ENCODE peak calls at places on chromosomes 11 and 22, in seven cellular contexts. B is body of pancreas, A is cardiac muscle cell, P is GM13977, V is AG04450, N is right lobe of liver, M is cardiac fibroblast. O is an unnamed sample.
A peak's percentile ranks its signal among the peaks of the same experiment; 100 is the strongest.

GRCh38 chr11:5753943-5754342 is at the start of gene OR52N4:
- DNase-seq in N (no peak), V (no peak), B (no peak), M (no peak), P (no peak), A (no peak), O (no peak)

GRCh38 chr11:11558352-11558751 is 63.5 kb downstream of the GALNT18 start:
- DNase-seq in V (no peak), B (no peak), M (no peak), A (no peak), N (no peak), P (no peak), O (no peak)

GRCh38 chr22:42645938-42646568 is 3.1 kb downstream of the CYB5R3 start:
- DNase-seq in P (no peak), N (peak; percentile 68), A (no peak), B (no peak), M (no peak), V (no peak), O (peak; percentile 9)

GRCh38 chr22:30047364-30047738 is 32.9 kb upstream of the HORMAD2 start:
- DNase-seq in B (no peak), N (no peak), P (peak; percentile 44), V (no peak), A (no peak), M (peak; percentile 17), O (peak; percentile 38)

GRCh38 chr11:103883856-103884255 is 152.6 kb upstream of the DDI1 start:
- DNase-seq in P (no peak), B (no peak), A (peak; percentile 24), M (no peak), N (no peak), V (no peak), O (no peak)

GRCh38 chr11:35178862-35179261 is 39.9 kb downstream of the CD44 start:
- DNase-seq in B (no peak), V (no peak), P (no peak), N (no peak), M (peak; percentile 62), A (no peak), O (no peak)

GRCh38 chr11:2210366-2211112 is 38.9 kb upstream of the TH start:
- DNase-seq in P (no peak), N (peak; percentile 7), A (no peak), M (no peak), B (peak; percentile 10), V (no peak), O (no peak)

GRCh38 chr11:85464283-85464682 is 162.9 kb downstream of the DLG2 start:
- DNase-seq in M (no peak), A (no peak), B (no peak), N (no peak), P (no peak), V (no peak), O (no peak)

GRCh38 chr11:103326070-103326794 is 217.0 kb downstream of the DYNC2H1 start:
- DNase-seq in A (peak; percentile 62), B (peak; percentile 26), N (no peak), M (peak; percentile 86), P (peak; percentile 57), V (peak; percentile 45), O (peak; percentile 48)

GRCh38 chr11:69297225-69297925 is 3.4 kb downstream of the MYEOV start:
- DNase-seq in N (peak; percentile 91), P (peak; percentile 87), B (peak; percentile 74), M (peak; percentile 100), A (no peak), V (peak; percentile 96), O (peak; percentile 85)

GRCh38 chr22:26673485-26673884 is 16.1 kb downstream of the MIAT start:
- DNase-seq in N (no peak), B (no peak), P (no peak), A (no peak), M (peak; percentile 59), V (no peak), O (no peak)

GRCh38 chr11:110989734-110990133 is 255.8 kb upstream of the POU2AF2 start:
- DNase-seq in N (no peak), V (peak; percentile 80), M (peak; percentile 83), A (no peak), P (no peak), B (no peak), O (no peak)

GRCh38 chr11:118998822-118999221 is 884 bp downstream of the CENATAC start:
- DNase-seq in A (no peak), B (no peak), P (no peak), N (no peak), V (peak; percentile 27), M (peak; percentile 79), O (no peak)

GRCh38 chr11:13101836-13102574 is 92.9 kb downstream of the RASSF10 start:
- DNase-seq in V (no peak), M (no peak), N (no peak), A (no peak), P (no peak), B (no peak), O (no peak)

GRCh38 chr11:116472661-116473060 is 300.1 kb downstream of the BUD13 start:
- DNase-seq in P (no peak), A (no peak), N (no peak), M (no peak), V (no peak), B (no peak), O (no peak)

GRCh38 chr11:68128682-68129327 is 7.6 kb upstream of the CHKA start:
- DNase-seq in A (peak; percentile 79), P (no peak), M (peak; percentile 32), V (peak; percentile 33), N (peak; percentile 86), B (peak; percentile 97), O (no peak)

GRCh38 chr11:73570415-73571114 is 27.3 kb downstream of the FAM168A start:
- DNase-seq in N (no peak), P (no peak), B (no peak), M (peak; percentile 92), V (no peak), A (no peak), O (no peak)

GRCh38 chr11:72069787-72070251 is 10.5 kb downstream of the NUMA1 start:
- DNase-seq in B (peak; percentile 78), P (no peak), V (peak; percentile 21), N (peak; percentile 85), A (peak; percentile 20), M (peak; percentile 91), O (peak; percentile 29)

GRCh38 chr11:28353991-28354390 is 245.8 kb downstream of the METTL15 start:
- DNase-seq in M (no peak), N (no peak), V (no peak), A (no peak), B (no peak), P (no peak), O (no peak)

GRCh38 chr11:125407046-125407445 is 89.0 kb downstream of the FEZ1 start:
- DNase-seq in P (no peak), N (no peak), M (peak; percentile 13), B (no peak), A (no peak), V (no peak), O (no peak)

GRCh38 chr22:27804683-27805297 is 3.2 kb upstream of the MN1 start:
- DNase-seq in M (peak; percentile 78), A (peak; percentile 85), N (peak; percentile 60), P (peak; percentile 78), B (peak; percentile 72), V (peak; percentile 16), O (peak; percentile 78)

GRCh38 chr22:31625661-31626426 is 36.2 kb downstream of the PISD start:
- DNase-seq in B (no peak), N (no peak), V (no peak), P (no peak), A (peak; percentile 45), M (peak; percentile 50), O (no peak)

GRCh38 chr11:18115360-18116127 is 9.7 kb upstream of the SAAL1 start:
- DNase-seq in M (peak; percentile 65), A (peak; percentile 76), B (peak; percentile 57), N (peak; percentile 43), V (peak; percentile 23), P (peak; percentile 83), O (peak; percentile 88)

GRCh38 chr11:7516488-7516887 is 2.7 kb downstream of the PPFIBP2 start:
- DNase-seq in N (no peak), P (no peak), A (no peak), M (no peak), B (no peak), V (no peak), O (no peak)

GRCh38 chr11:5476184-5476819 is 12.2 kb upstream of the OR52D1 start:
- DNase-seq in A (peak; percentile 74), M (peak; percentile 75), P (peak; percentile 72), N (no peak), V (peak; percentile 7), B (peak; percentile 46), O (peak; percentile 65)

GRCh38 chr11:62835336-62835735 is 2.7 kb upstream of the TEX54 start:
- DNase-seq in M (no peak), V (no peak), A (no peak), B (no peak), P (no peak), N (no peak), O (no peak)

GRCh38 chr22:32132126-32132525 is 27.0 kb downstream of the C22orf42 start:
- DNase-seq in M (no peak), V (no peak), A (no peak), P (no peak), B (no peak), N (no peak), O (no peak)

GRCh38 chr22:50274311-50274710 is 4.1 kb upstream of the MAPK11 start:
- DNase-seq in N (peak; percentile 55), A (peak; percentile 71), P (peak; percentile 76), B (peak; percentile 61), M (peak; percentile 51), V (no peak), O (peak; percentile 79)
- TF ChIP-seq CTCF in N (no peak), A (peak; percentile 30), P (peak; percentile 30), B (peak; percentile 37), M (peak; percentile 13), V (peak; percentile 31), O (no peak)

GRCh38 chr11:57460017-57460755 is at the start of gene RTN4RL2:
- DNase-seq in N (peak; percentile 76), V (no peak), A (peak; percentile 67), P (peak; percentile 88), B (peak; percentile 48), M (peak; percentile 32), O (peak; percentile 89)
- TF ChIP-seq CTCF in N (peak; percentile 13), V (peak; percentile 38), A (no peak), P (peak; percentile 45), B (peak; percentile 14), M (no peak), O (peak; percentile 23)

DNA sequence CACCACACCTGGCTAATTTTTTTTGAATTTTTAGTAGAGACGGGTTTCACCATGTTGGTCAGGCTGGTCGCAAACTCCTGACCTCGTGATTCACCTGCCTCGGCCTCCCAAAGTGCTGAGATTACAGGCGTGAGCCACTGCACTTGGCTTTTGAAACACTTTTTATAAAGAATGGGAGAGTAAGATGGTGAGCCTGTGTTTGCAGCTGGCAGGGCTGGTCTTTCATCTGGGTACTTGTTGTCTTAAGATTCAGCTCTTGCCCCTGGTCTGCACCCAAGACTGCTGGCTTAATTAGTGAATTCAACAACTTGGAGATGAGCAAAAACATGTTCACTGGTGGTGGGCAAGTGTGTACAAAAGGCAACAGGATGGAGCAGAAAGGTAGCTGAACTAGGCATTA is 4.0 kb downstream of the TSPAN18 start:
- DNase-seq in N (no peak), B (no peak), A (no peak), M (no peak), P (no peak), V (no peak), O (no peak)
- TF ChIP-seq CTCF in N (no peak), B (no peak), A (no peak), M (no peak), P (no peak), V (no peak), O (no peak)

DNA sequence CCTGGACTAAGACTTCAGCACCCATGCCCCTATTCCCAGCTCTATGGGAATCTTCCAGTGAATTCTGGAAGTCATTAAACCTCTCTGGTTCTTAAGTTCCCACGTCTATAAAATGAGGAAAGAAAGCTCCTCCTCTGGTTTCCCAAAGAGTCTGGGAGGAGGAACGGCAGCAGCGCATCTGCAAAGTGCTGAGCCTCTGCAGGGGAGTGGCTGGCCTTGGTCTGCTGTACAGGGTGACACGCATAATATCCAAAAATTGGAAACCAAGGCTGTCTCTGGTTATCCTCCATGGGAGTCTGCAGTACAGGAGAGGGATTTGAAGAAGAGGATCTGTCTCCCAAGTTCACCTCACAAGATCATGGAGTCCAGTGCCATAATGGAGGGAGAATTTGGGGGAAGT is 73.7 kb upstream of the TP53I11 start:
- DNase-seq in V (no peak), N (no peak), P (no peak), A (no peak), B (no peak), M (no peak), O (no peak)
- TF ChIP-seq CTCF in V (no peak), N (no peak), P (no peak), A (no peak), B (no peak), M (no peak), O (no peak)